ENCODE peak calls at places on chromosomes 11 and 22, in eight cellular contexts. F is progenitor cell of endocrine pancreas, G is NCI-H1105, S is astrocyte of the spinal cord, V is EL, N is WTC11, X is HEK293T, M is iPS DF 6.9. O is an unnamed sample.

GRCh38 chr11:11587122-11587521 is 34.7 kb downstream of the GALNT18 start:
- DNase-seq in M (no peak), V (no peak), N (no peak), G (no peak), F (no peak), X (no peak), S (no peak), O (no peak)

GRCh38 chr22:39208013-39208680 is 36.6 kb downstream of the PDGFB start:
- DNase-seq in V (no peak), S (no peak), M (no peak), X (no peak), N (no peak), G (no peak), F (no peak), O (no peak)

GRCh38 chr11:44609028-44609782 is 43.7 kb downstream of the CD82 start:
- DNase-seq in N (no peak), G (no peak), F (no peak), S (no peak), V (no peak), X (no peak), M (no peak), O (no peak)

GRCh38 chr11:64970731-64971151 is 1.2 kb downstream of the MAJIN start:
- DNase-seq in V (no peak), N (no peak), G (no peak), S (no peak), X (no peak), F (no peak), M (no peak), O (no peak)

GRCh38 chr11:2815762-2816496 is 69.6 kb downstream of the CDKN1C start:
- DNase-seq in N (no peak), S (no peak), V (no peak), X (no peak), G (no peak), M (no peak), F (no peak), O (no peak)

GRCh38 chr22:24157783-24158170 is 23.5 kb upstream of the SUSD2 start:
- DNase-seq in X (no peak), S (no peak), V (peak), F (no peak), G (no peak), M (no peak), N (no peak), O (no peak)

GRCh38 chr11:9017773-9018172 is 14.0 kb upstream of the NRIP3 start:
- DNase-seq in V (no peak), X (no peak), F (no peak), S (no peak), N (no peak), G (no peak), M (no peak), O (no peak)

GRCh38 chr11:86952933-86953637 is 2.1 kb downstream of the FZD4 start:
- DNase-seq in S (no peak), G (no peak), F (no peak), N (no peak), X (no peak), M (no peak), V (no peak), O (peak)

GRCh38 chr11:91366186-91366585 is 858.4 kb upstream of the FAT3 start:
- DNase-seq in M (no peak), X (no peak), N (no peak), G (no peak), V (no peak), S (no peak), F (no peak), O (no peak)

GRCh38 chr11:47378836-47379170 is 456 bp upstream of the SPI1 start:
- DNase-seq in G (no peak), F (no peak), V (no peak), X (no peak), S (no peak), N (no peak), M (no peak), O (no peak)

GRCh38 chr11:72243173-72243566 is 806 bp downstream of the PHOX2A start:
- DNase-seq in F (no peak), N (no peak), X (no peak), S (no peak), M (no peak), V (no peak), G (no peak), O (no peak)

GRCh38 chr11:18132341-18132740 is at the start of gene MRGPRX3:
- DNase-seq in N (no peak), M (no peak), F (no peak), V (no peak), S (no peak), X (no peak), G (no peak), O (peak)

GRCh38 chr11:20031155-20032001 is 128.9 kb downstream of the DBX1 start:
- DNase-seq in M (no peak), V (peak), N (no peak), S (peak), G (no peak), X (no peak), F (no peak), O (peak)

GRCh38 chr11:122424636-122425035 is 230.9 kb upstream of the UBASH3B start:
- DNase-seq in X (no peak), M (no peak), N (no peak), S (no peak), F (no peak), V (no peak), G (no peak), O (no peak)

GRCh38 chr22:44537016-44537936 is 39.2 kb upstream of the RTL6 start:
- DNase-seq in G (no peak), M (no peak), S (no peak), V (no peak), F (no peak), N (no peak), X (no peak), O (no peak)

GRCh38 chr11:67357831-67358555 is 4.6 kb upstream of the POLD4 start:
- DNase-seq in X (no peak), F (no peak), S (peak), M (no peak), G (no peak), N (no peak), V (peak), O (peak)